ENCODE peak calls at places on chromosomes 4 and X, in nine cellular contexts. N, G, E, H, K, L, Q, I and O are unnamed samples.

GRCh38 chr4:34720563-34720962 is 1523.8 kb downstream of the ARAP2 start:
- DNase-seq in E (no peak), N (peak), H (peak), I (no peak), G (no peak), K (peak), Q (no peak), L (no peak), O (peak)

GRCh38 chrX:140912606-140913005 is 89.8 kb upstream of the SPANXB1 start:
- DNase-seq in K (no peak), E (no peak), L (no peak), I (no peak), N (no peak), H (no peak), Q (no peak), G (no peak), O (no peak)

GRCh38 chr4:190020790-190021717 is 6.0 kb downstream of the FRG2 start:
- DNase-seq in H (peak), Q (no peak), N (no peak), G (peak), E (peak), K (peak), I (no peak), L (peak), O (peak)

GRCh38 chr4:128310266-128310697 is 22.7 kb upstream of the PGRMC2 start:
- DNase-seq in N (no peak), Q (peak), I (no peak), G (no peak), E (no peak), H (peak), L (peak), K (no peak), O (peak)

GRCh38 chrX:2689773-2690666 is 1.1 kb upstream of the CD99 start:
- DNase-seq in N (no peak), H (no peak), I (no peak), Q (peak), G (no peak), E (no peak), L (peak), K (no peak), O (no peak)

GRCh38 chr4:16439771-16440170 is 213.5 kb upstream of the TAPT1 start:
- DNase-seq in E (no peak), G (no peak), K (no peak), N (no peak), Q (no peak), L (no peak), H (no peak), I (no peak), O (no peak)

GRCh38 chr4:61294001-61294400 is 93.9 kb downstream of the ADGRL3 start:
- DNase-seq in H (no peak), N (no peak), K (no peak), I (no peak), L (no peak), G (no peak), E (no peak), Q (no peak), O (no peak)

GRCh38 chr4:37953620-37954325 is 6.4 kb upstream of the PTTG2 start:
- DNase-seq in N (no peak), I (no peak), G (no peak), E (no peak), L (no peak), K (peak), Q (no peak), H (no peak), O (peak)

GRCh38 chr4:51890760-51891159 is 47.8 kb downstream of the DCUN1D4 start:
- DNase-seq in H (no peak), I (no peak), N (no peak), E (no peak), G (no peak), Q (no peak), L (no peak), K (no peak), O (no peak)

GRCh38 chrX:54181196-54181953 is 1.7 kb downstream of the FAM120C start:
- DNase-seq in I (no peak), G (no peak), N (no peak), H (peak), K (peak), L (no peak), Q (no peak), E (no peak), O (peak)

GRCh38 chrX:54178100-54178940 is 4.7 kb downstream of the FAM120C start:
- DNase-seq in K (peak), Q (no peak), I (no peak), H (peak), N (no peak), L (no peak), E (no peak), G (no peak), O (peak)

GRCh38 chrX:54182864-54183613 is at the start of gene FAM120C:
- DNase-seq in N (peak), G (peak), E (peak), L (peak), K (peak), H (peak), I (peak), Q (peak), O (peak)

GRCh38 chrX:54182194-54182863 is 725 bp downstream of the FAM120C start:
- DNase-seq in H (peak), G (peak), Q (peak), K (peak), N (peak), E (peak), L (peak), I (peak), O (peak)

DNA sequence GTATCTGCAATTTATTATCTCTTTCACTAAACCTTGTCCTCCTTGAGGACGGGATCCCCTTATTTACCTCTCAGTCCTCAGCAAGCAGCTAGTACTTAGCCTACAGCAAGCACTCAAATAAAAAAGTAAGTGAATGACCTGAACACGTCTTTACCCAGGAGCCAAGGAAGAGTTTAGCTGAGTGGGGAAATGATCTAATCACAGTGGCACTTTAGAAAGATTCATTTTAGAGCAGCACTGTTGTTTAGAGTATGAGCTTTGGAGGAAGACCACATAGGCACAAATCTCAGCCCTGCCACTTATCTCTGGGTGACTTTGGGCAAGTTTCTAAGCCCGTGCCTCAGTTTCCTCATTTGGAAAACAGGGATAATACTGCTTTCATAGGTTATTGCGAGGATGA is 2.7 kb downstream of the FAM120C start:
- DNase-seq in N (no peak), E (no peak), I (no peak), L (no peak), H (peak), K (peak), Q (no peak), G (no peak), O (peak)
- H3K4me3 ChIP-seq in N (no peak), E (no peak), I (peak), L (no peak), H (peak), K (peak), Q (no peak), G (no peak), O (peak)

DNA sequence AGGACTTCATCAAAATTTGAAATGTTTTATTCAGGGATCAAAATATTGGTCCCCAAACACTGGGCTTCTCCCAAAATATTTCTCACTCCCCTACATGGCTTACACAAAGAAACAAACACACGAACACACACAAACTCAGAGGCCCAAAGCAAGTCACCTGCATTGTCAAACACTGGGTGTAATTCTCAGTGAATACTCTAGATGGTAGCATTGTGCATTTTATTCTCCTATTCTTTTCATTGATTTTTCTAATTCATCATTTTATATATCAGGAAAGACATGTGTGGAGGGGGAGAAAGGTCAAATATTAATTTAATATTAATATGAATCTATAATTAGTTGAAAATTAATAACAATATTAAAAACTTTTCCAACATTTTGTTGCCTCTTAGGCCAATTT is 72.3 kb upstream of the TNMD start:
- DNase-seq in E (no peak), N (peak), K (peak), G (no peak), I (no peak), L (no peak), Q (no peak), H (peak), O (peak)
- TF ChIP-seq CTCF in E (peak), N (peak), K (peak), G (peak), I (peak), L (peak), Q (peak), H (peak), O (peak)

GRCh38 chrX:115689931-115690330 is 129.0 kb downstream of the PLS3 start:
- DNase-seq in H (peak), N (no peak), I (no peak), L (no peak), E (no peak), G (no peak), Q (no peak), K (peak), O (peak)
- H3K4me3 ChIP-seq in H (no peak), N (no peak), I (no peak), L (no peak), E (no peak), G (no peak), Q (no peak), K (no peak), O (no peak)

DNA sequence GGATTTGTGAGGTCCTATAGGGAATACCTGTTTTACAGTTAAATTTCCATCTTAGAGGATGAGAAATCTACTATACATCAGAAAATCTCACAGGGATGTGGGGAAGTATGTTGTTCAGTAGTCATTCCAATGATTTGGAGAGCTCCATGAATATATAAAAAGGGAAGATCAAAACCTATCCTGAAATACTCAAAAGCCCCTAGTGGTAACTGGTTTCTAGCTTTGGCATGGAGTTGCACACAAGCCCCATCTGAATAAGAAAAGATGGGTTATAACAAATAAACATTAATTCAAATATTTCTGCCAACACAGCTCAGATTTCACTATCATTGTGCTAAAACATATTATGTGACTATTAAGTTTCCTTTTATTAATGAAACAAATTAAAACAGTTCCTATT is 101.6 kb downstream of the FBXO8 start:
- DNase-seq in N (no peak), L (no peak), Q (no peak), H (no peak), K (no peak), G (no peak), E (no peak), I (no peak), O (no peak)
- TF ChIP-seq CTCF in N (peak), L (no peak), Q (no peak), H (no peak), K (no peak), G (no peak), E (no peak), I (no peak), O (peak)

DNA sequence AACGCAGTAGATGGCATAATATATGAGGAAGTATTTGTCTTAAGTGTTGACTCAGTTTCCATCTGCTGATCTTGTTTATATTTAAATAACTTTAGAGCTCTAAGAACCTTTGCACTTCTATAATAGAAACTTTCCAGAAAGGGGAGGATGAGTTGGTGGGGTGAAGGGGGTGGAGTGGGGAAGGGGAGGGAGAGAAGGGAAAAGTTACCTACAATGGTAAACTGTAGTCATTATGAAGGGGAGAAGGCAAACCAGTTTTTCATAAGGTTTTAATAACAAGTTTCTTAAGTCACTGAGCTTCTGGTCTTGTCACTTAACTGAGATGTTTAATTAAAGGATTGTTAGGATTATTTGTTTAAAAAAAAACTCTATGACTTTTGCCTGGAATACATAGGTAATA is 326 bp downstream of the ALPK1 start:
- DNase-seq in E (no peak), K (peak), N (no peak), L (no peak), Q (no peak), G (no peak), I (no peak), H (no peak), O (no peak)
- H3K4me3 ChIP-seq in E (peak), K (peak), N (peak), L (peak), Q (peak), G (peak), I (peak), H (peak), O (peak)